ENCODE peak calls at places on chromosomes 12 and 14, in four cellular contexts. One of them, this sample, is unnamed.

GRCh38 chr12:48198619-48198973 is 4.5 kb downstream of the OR10AD1 start:
- DNase-seq in ureter: peak; percentile 57
- DNase-seq in adipocyte: peak; percentile 44
- DNase-seq in C1 segment of cervical spinal cord: peak; percentile 72
- DNase-seq in this sample: no peak

GRCh38 chr14:26370118-26370517 is 227.7 kb downstream of the NOVA1 start:
- DNase-seq in ureter: no peak
- DNase-seq in adipocyte: peak; percentile 7
- DNase-seq in C1 segment of cervical spinal cord: no peak
- DNase-seq in this sample: no peak

GRCh38 chr14:75559451-75560187 is 18.8 kb upstream of the FLVCR2 start:
- DNase-seq in ureter: no peak
- DNase-seq in adipocyte: peak; percentile 77
- DNase-seq in C1 segment of cervical spinal cord: no peak
- DNase-seq in this sample: peak; percentile 73

GRCh38 chr12:1798734-1799067 is 21.7 kb upstream of the LRTM2 start:
- DNase-seq in ureter: peak; percentile 39
- DNase-seq in adipocyte: no peak
- DNase-seq in C1 segment of cervical spinal cord: no peak
- DNase-seq in this sample: no peak

GRCh38 chr12:104175726-104176247 is 37.8 kb upstream of the NFYB start:
- DNase-seq in ureter: no peak
- DNase-seq in adipocyte: no peak
- DNase-seq in C1 segment of cervical spinal cord: no peak
- DNase-seq in this sample: peak; percentile 22

GRCh38 chr14:66036598-66036997 is 449.6 kb upstream of the CCDC196 start:
- DNase-seq in ureter: no peak
- DNase-seq in adipocyte: no peak
- DNase-seq in C1 segment of cervical spinal cord: no peak
- DNase-seq in this sample: no peak

GRCh38 chr14:30621354-30621953 is 665 bp upstream of the SCFD1 start:
- DNase-seq in ureter: no peak
- DNase-seq in adipocyte: peak; percentile 47
- DNase-seq in C1 segment of cervical spinal cord: no peak
- DNase-seq in this sample: no peak

GRCh38 chr14:90276627-90277367 is 20.4 kb downstream of the PSMC1 start:
- DNase-seq in ureter: no peak
- DNase-seq in adipocyte: no peak
- DNase-seq in C1 segment of cervical spinal cord: peak; percentile 57
- DNase-seq in this sample: no peak

GRCh38 chr12:45613306-45613705 is 116.2 kb upstream of the ARID2 start:
- DNase-seq in ureter: no peak
- DNase-seq in adipocyte: peak; percentile 11
- DNase-seq in C1 segment of cervical spinal cord: no peak
- DNase-seq in this sample: no peak

GRCh38 chr12:69329669-69330428 is 18.3 kb upstream of the LYZ start:
- DNase-seq in ureter: no peak
- DNase-seq in adipocyte: no peak
- DNase-seq in C1 segment of cervical spinal cord: no peak
- DNase-seq in this sample: no peak

GRCh38 chr14:99971929-99972747 is 93.1 kb upstream of the EVL start:
- DNase-seq in ureter: no peak
- DNase-seq in adipocyte: peak; percentile 53
- DNase-seq in C1 segment of cervical spinal cord: peak; percentile 21
- DNase-seq in this sample: no peak

GRCh38 chr14:96634896-96635295 is 132.7 kb downstream of the PAPOLA start:
- DNase-seq in ureter: peak; percentile 25
- DNase-seq in adipocyte: no peak
- DNase-seq in C1 segment of cervical spinal cord: no peak
- DNase-seq in this sample: peak; percentile 25

GRCh38 chr14:69528930-69529329 is 44.4 kb downstream of the PLEKHD1 start:
- DNase-seq in ureter: no peak
- DNase-seq in adipocyte: no peak
- DNase-seq in C1 segment of cervical spinal cord: no peak
- DNase-seq in this sample: no peak

GRCh38 chr14:81464253-81465001 is 64.3 kb upstream of the STON2 start:
- DNase-seq in ureter: peak; percentile 58
- DNase-seq in adipocyte: peak; percentile 89
- DNase-seq in C1 segment of cervical spinal cord: no peak
- DNase-seq in this sample: peak; percentile 54